ENCODE peak calls at places on chromosomes 2 and 18, in six cellular contexts. N is hepatocyte, P is neural progenitor cell, O is neuronal stem cell, L is right atrium auricular region, A is transverse colon. D is an unnamed sample.
A peak's percentile ranks its signal among the peaks of the same experiment; 100 is the strongest.

GRCh38 chr18:50092250-50092780 is 102.6 kb downstream of the MYO5B start:
- DNase-seq in P (peak; percentile 7), O (no peak), L (no peak), A (peak; percentile 25), N (no peak), D (no peak)

GRCh38 chr2:159091981-159092380 is 123.5 kb downstream of the TANC1 start:
- DNase-seq in N (no peak), L (no peak), A (peak; percentile 45), P (no peak), O (no peak), D (no peak)

GRCh38 chr2:158539176-158539895 is 82.6 kb downstream of the PKP4 start:
- DNase-seq in N (peak; percentile 27), O (no peak), A (no peak), L (no peak), P (no peak), D (no peak)

GRCh38 chr18:37440206-37440605 is 125.4 kb downstream of the CELF4 start:
- DNase-seq in N (no peak), P (no peak), A (no peak), O (no peak), L (no peak), D (no peak)

GRCh38 chr2:1907849-1908533 is 163.7 kb upstream of the PXDN start:
- DNase-seq in N (no peak), P (no peak), O (no peak), A (no peak), L (peak; percentile 49), D (no peak)

GRCh38 chr18:9086624-9087023 is 15.9 kb upstream of the NDUFV2 start:
- DNase-seq in L (no peak), A (no peak), N (no peak), P (no peak), O (no peak), D (no peak)

GRCh38 chr18:8627107-8627472 is 17.9 kb downstream of the RAB12 start:
- DNase-seq in N (no peak), A (no peak), O (no peak), L (no peak), P (no peak), D (no peak)

GRCh38 chr2:73972846-73973245 is 11.9 kb upstream of the TET3 start:
- DNase-seq in L (no peak), A (no peak), N (no peak), O (no peak), P (no peak), D (no peak)

GRCh38 chr2:219398721-219399333 is 11.1 kb upstream of the DNPEP start:
- DNase-seq in L (no peak), A (peak; percentile 53), P (no peak), O (no peak), N (peak; percentile 66), D (no peak)

GRCh38 chr18:30280861-30281470 is 761.6 kb downstream of the DSC3 start:
- DNase-seq in A (no peak), O (peak; percentile 50), N (peak; percentile 75), L (no peak), P (peak; percentile 75), D (no peak)

GRCh38 chr2:8285081-8285480 is 396.8 kb upstream of the ID2 start:
- DNase-seq in N (peak; percentile 34), L (no peak), O (no peak), P (peak; percentile 25), A (no peak), D (no peak)

GRCh38 chr2:18356676-18357075 is 203.8 kb downstream of the RDH14 start:
- DNase-seq in L (no peak), N (peak; percentile 56), O (no peak), A (no peak), P (no peak), D (no peak)

GRCh38 chr18:59222341-59222740 is 2.4 kb downstream of the GRP start:
- DNase-seq in L (no peak), P (no peak), A (no peak), O (no peak), N (no peak), D (no peak)

GRCh38 chr2:71831208-71831577 is 316.5 kb downstream of the CYP26B1 start:
- DNase-seq in L (peak; percentile 67), A (no peak), P (no peak), N (peak; percentile 51), O (no peak), D (peak; percentile 21)

GRCh38 chr2:11932053-11932512 is 185.7 kb downstream of the LPIN1 start:
- DNase-seq in L (no peak), O (no peak), A (no peak), P (no peak), N (no peak), D (no peak)

GRCh38 chr2:12287220-12287751 is 429.4 kb upstream of the TRIB2 start:
- DNase-seq in O (no peak), L (no peak), N (no peak), P (no peak), A (no peak), D (no peak)

GRCh38 chr2:200356794-200357472 is 50.4 kb downstream of the SPATS2L start:
- DNase-seq in L (no peak), O (no peak), P (peak; percentile 47), A (no peak), N (no peak), D (no peak)

GRCh38 chr2:143607446-143608110 is 478.4 kb downstream of the ARHGAP15 start:
- DNase-seq in L (no peak), A (no peak), O (no peak), N (no peak), P (peak; percentile 39), D (no peak)

GRCh38 chr2:144430722-144431163 is 89.2 kb downstream of the ZEB2 start:
- DNase-seq in P (no peak), A (no peak), L (no peak), O (no peak), N (peak; percentile 60), D (no peak)

GRCh38 chr18:68549257-68549871 is 165.5 kb downstream of the TMX3 start:
- DNase-seq in L (no peak), P (no peak), N (no peak), A (no peak), O (no peak), D (no peak)

GRCh38 chr2:14909795-14910194 is 277.3 kb downstream of the LRATD1 start:
- DNase-seq in N (no peak), L (no peak), A (no peak), O (no peak), P (no peak), D (no peak)

GRCh38 chr2:218984239-218985020 is 554 bp downstream of the FEV start:
- DNase-seq in O (no peak), A (no peak), L (no peak), P (peak; percentile 63), N (peak; percentile 54), D (no peak)

GRCh38 chr2:128260239-128261138 is 58.2 kb downstream of the HS6ST1 start:
- DNase-seq in P (peak; percentile 83), O (peak; percentile 61), A (no peak), L (peak; percentile 82), N (peak; percentile 90), D (peak; percentile 59)

GRCh38 chr2:275457-275856 is 10.7 kb downstream of the ACP1 start:
- DNase-seq in O (no peak), P (no peak), A (no peak), N (no peak), L (no peak), D (no peak)

GRCh38 chr2:240405133-240405532 is 30.3 kb upstream of the GPC1 start:
- DNase-seq in A (no peak), O (no peak), L (no peak), N (no peak), P (no peak), D (peak; percentile 14)

GRCh38 chr2:182379235-182379634 is 47.6 kb downstream of the PDE1A start:
- DNase-seq in A (no peak), P (no peak), O (no peak), N (peak; percentile 18), L (no peak), D (no peak)
- H3K4me1 ChIP-seq in A (no peaks in the 10 kb centered on the region), P (no peaks in the 10 kb centered on the region), O (no peaks in the 10 kb centered on the region), N (peaks cover 7% of the 10 kb centered on the region), L (no peaks in the 10 kb centered on the region), D (no peaks in the 10 kb centered on the region)

DNA sequence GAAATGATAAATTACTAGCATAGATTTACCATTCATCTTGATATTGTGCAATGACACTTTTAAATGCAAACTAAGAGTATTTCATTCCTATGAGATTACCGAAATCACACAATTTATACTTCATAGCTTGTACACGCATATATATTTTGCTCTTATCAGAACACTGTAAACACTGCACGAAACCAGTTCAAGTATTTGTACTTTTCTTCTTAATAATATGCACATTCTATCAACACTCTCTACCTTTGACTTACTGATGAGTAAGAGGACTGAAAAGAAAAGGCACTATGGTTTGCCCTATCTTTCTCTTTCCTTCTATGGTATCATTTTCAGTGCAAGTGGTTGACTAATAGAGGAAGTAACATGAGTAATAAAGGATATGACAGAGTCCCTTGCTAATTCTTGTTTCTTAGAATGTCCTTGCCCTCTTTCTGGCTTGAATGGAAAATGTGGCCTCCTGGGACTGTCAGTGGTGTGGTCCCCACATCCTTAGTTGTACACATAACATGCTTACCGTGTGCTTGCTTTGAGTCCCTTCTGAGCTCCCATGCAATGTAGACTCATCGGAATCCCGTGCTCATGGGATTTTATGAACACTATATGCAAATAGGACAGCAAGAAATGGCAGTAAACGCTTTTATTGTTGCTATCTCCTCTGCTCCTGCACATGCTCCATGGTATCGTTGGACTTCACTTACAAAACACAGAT is 363.5 kb upstream of the TNP1 start:
- DNase-seq in N (no peak), A (no peak), O (no peak), P (no peak), L (no peak), D (no peak)
- H3K4me3 ChIP-seq in N (no peak overlapping the region), A (no peak overlapping the region), O (no peak overlapping the region), P (no peak overlapping the region), L (no peak overlapping the region), D (no peak overlapping the region)

GRCh38 chr2:61435291-61435690 is 35.6 kb downstream of the USP34 start:
- DNase-seq in A (no peak), L (no peak), P (no peak), O (no peak), N (no peak), D (no peak)
- H3K4me1 ChIP-seq in A (peaks cover 52% of the 10 kb centered on the region), L (no peaks in the 10 kb centered on the region), P (no peaks in the 10 kb centered on the region), O (peaks cover 10% of the 10 kb centered on the region), N (peaks cover 15% of the 10 kb centered on the region), D (peaks cover 23% of the 10 kb centered on the region)

GRCh38 chr2:196277002-196277401 is 105.6 kb upstream of the STK17B start:
- DNase-seq in N (peak; percentile 22), O (no peak), L (no peak), A (no peak), P (no peak), D (no peak)

GRCh38 chr2:196274387-196274809 is 103.0 kb upstream of the STK17B start:
- DNase-seq in O (no peak), N (peak; percentile 41), L (no peak), A (peak; percentile 36), P (no peak), D (no peak)

GRCh38 chr2:196275646-196276352 is 104.4 kb upstream of the STK17B start:
- DNase-seq in P (no peak), N (peak; percentile 28), O (no peak), A (no peak), L (no peak), D (no peak)

GRCh38 chr2:196278491-196278911 is 107.1 kb upstream of the STK17B start:
- DNase-seq in A (no peak), L (no peak), N (no peak), O (no peak), P (no peak), D (no peak)

DNA sequence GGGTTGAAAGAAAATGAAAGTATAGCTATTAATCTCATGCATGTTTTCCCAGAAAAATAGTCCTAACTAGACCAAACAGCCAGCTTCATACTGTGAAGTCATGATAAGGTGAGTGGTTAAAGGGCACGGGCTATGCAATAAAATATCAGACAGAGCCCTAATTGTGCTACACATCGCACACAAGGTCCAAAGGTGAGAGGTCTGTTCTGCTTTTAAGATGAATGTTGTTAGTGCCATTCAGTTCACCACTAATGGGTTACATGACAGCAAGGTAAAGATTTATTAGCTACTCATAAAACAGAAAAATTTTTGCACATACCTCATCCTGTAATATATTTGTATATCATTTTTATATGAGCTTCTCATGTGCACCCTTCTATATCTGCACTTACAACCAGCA is 105.0 kb upstream of the STK17B start:
- DNase-seq in A (peak; percentile 34), L (no peak), O (no peak), P (no peak), N (peak; percentile 57), D (no peak)
- H3K4me3 ChIP-seq in A (no peak overlapping the region), L (no peak overlapping the region), O (no peak overlapping the region), P (no peak overlapping the region), N (no peak overlapping the region), D (no peak overlapping the region)

D was measured in stomach.